ENCODE peak calls at places on chromosomes 1 and 21, in nine cellular contexts. W is HCT116, N is neural progenitor cell, P is hepatocyte, T is GM23248, Z is GM23338, I is PC-3, G is MM.1S, F is SK-N-SH. Q is an unnamed sample. For H3K4me1, the result is how much of the 10 kb centered on the place peaks cover.

GRCh38 chr1:205442051-205442721 is 13.7 kb downstream of the BLACAT1 start:
- DNase-seq in N (peak), T (no peak), G (no peak), F (no peak), P (no peak), Z (no peak), W (no peak), I (no peak), Q (no peak)

GRCh38 chr1:232876506-232877360 is 71.5 kb downstream of the MAP10 start:
- DNase-seq in N (no peak), F (no peak), Z (no peak), P (no peak), T (no peak), G (peak), I (no peak), W (no peak), Q (no peak)

GRCh38 chr1:7610936-7611335 is 160.2 kb upstream of the VAMP3 start:
- DNase-seq in Z (no peak), G (no peak), T (no peak), F (no peak), N (no peak), I (no peak), W (no peak), P (no peak), Q (no peak)

GRCh38 chr1:39671433-39671792 is 494 bp downstream of the NT5C1A start:
- DNase-seq in G (no peak), W (no peak), N (peak), F (peak), T (peak), P (peak), Z (peak), I (no peak), Q (no peak)

GRCh38 chr1:41296476-41296875 is 54.4 kb upstream of the SCMH1 start:
- DNase-seq in W (no peak), Z (no peak), P (no peak), F (no peak), I (no peak), G (no peak), N (no peak), T (no peak), Q (no peak)

GRCh38 chr21:43645414-43645891 is 13.8 kb downstream of the HSF2BP start:
- DNase-seq in Z (peak), I (peak), G (peak), P (peak), F (no peak), N (peak), T (peak), W (no peak), Q (peak)

GRCh38 chr1:117976381-117976780 is 46.8 kb downstream of the WDR3 start:
- DNase-seq in G (no peak), W (no peak), T (no peak), Z (no peak), I (no peak), N (no peak), F (no peak), P (no peak), Q (no peak)

GRCh38 chr1:106615473-106615872 is 441.0 kb upstream of the PRMT6 start:
- DNase-seq in T (no peak), I (no peak), N (no peak), W (no peak), P (no peak), Z (no peak), F (no peak), G (no peak), Q (no peak)

GRCh38 chr1:210792703-210793102 is 341.2 kb downstream of the KCNH1 start:
- DNase-seq in P (peak), N (no peak), G (no peak), Z (no peak), T (peak), I (peak), W (no peak), F (no peak), Q (no peak)

GRCh38 chr1:155968670-155969069 is 9.7 kb downstream of the ARHGEF2 start:
- DNase-seq in N (no peak), Z (no peak), G (no peak), W (no peak), P (no peak), T (no peak), F (peak), I (no peak), Q (no peak)

GRCh38 chr1:99496067-99496466 is 149.8 kb upstream of the PALMD start:
- DNase-seq in P (no peak), N (no peak), W (no peak), G (no peak), F (no peak), Z (no peak), T (peak), I (peak), Q (no peak)

GRCh38 chr1:151006331-151007052 is at the start of gene MINDY1:
- DNase-seq in Z (peak), W (peak), N (peak), G (peak), F (peak), I (peak), P (peak), T (peak), Q (peak)

GRCh38 chr1:233386336-233386735 is 58.8 kb downstream of the MAP3K21 start:
- DNase-seq in P (no peak), Z (no peak), F (no peak), W (no peak), I (peak), T (peak), N (no peak), G (no peak), Q (no peak)

GRCh38 chr1:91546876-91547275 is 46.2 kb downstream of the CDC7 start:
- DNase-seq in T (no peak), Z (peak), G (no peak), W (no peak), F (peak), N (no peak), P (no peak), I (peak), Q (no peak)

GRCh38 chr1:226628624-226629155 is 80.1 kb downstream of the STUM start:
- DNase-seq in P (no peak), I (no peak), F (no peak), N (no peak), Z (no peak), G (no peak), T (no peak), W (no peak), Q (no peak)

GRCh38 chr1:224080082-224080774 is 33.7 kb upstream of the FBXO28 start:
- DNase-seq in F (no peak), I (peak), N (no peak), T (peak), Z (no peak), W (peak), G (no peak), P (no peak), Q (no peak)

GRCh38 chr1:155776414-155776813 is 80.6 kb downstream of the GON4L start:
- DNase-seq in F (no peak), I (peak), N (no peak), Z (no peak), G (no peak), T (no peak), P (no peak), W (no peak), Q (no peak)

GRCh38 chr1:158496379-158496778 is 24.4 kb downstream of the OR10R2 start:
- DNase-seq in P (peak), F (no peak), I (peak), T (peak), N (peak), Z (peak), G (peak), W (no peak), Q (peak)

GRCh38 chr1:25619101-25619890 is 2.7 kb downstream of the MAN1C1 start:
- DNase-seq in Z (peak), P (peak), N (peak), I (peak), G (peak), T (peak), W (no peak), F (peak), Q (peak)
- H3K4me3 ChIP-seq in Z (peak), P (no peak), N (peak), I (no peak), G (peak), T (no peak), W (no peak), F (no peak), Q (no peak)

GRCh38 chr1:27601771-27602509 is 2.0 kb downstream of the AHDC1 start:
- DNase-seq in Z (no peak), P (peak), I (peak), T (peak), G (no peak), N (peak), W (no peak), F (peak), Q (no peak)
- H3K4me1 ChIP-seq in Z (half or more), P (half or more), I (under half), T (under half), G (under half), N (half or more), W (under half), F (half or more), Q (half or more)

GRCh38 chr1:198607714-198608113 is 31.1 kb upstream of the PTPRC start:
- DNase-seq in I (peak), G (no peak), T (peak), W (no peak), Z (no peak), F (no peak), N (no peak), P (no peak), Q (no peak)

GRCh38 chr1:198601936-198602889 is 36.6 kb upstream of the PTPRC start:
- DNase-seq in T (peak), N (no peak), W (no peak), F (no peak), P (no peak), G (no peak), Z (no peak), I (no peak), Q (no peak)

GRCh38 chr1:198604973-198605372 is 33.9 kb upstream of the PTPRC start:
- DNase-seq in P (no peak), F (no peak), N (no peak), G (no peak), I (no peak), Z (no peak), W (no peak), T (no peak), Q (no peak)

GRCh38 chr1:198605880-198606458 is 32.9 kb upstream of the PTPRC start:
- DNase-seq in P (no peak), N (peak), F (no peak), Z (peak), W (no peak), G (no peak), T (peak), I (peak), Q (no peak)

GRCh38 chr1:198605426-198605825 is 33.4 kb upstream of the PTPRC start:
- DNase-seq in P (no peak), I (no peak), N (peak), F (peak), G (no peak), Z (peak), W (no peak), T (no peak), Q (peak)
- TF ChIP-seq EZH2phosphoT487 in P (no peak), I (no peak), N (no peak), F (no peak), G (no peak), Z (no peak), W (no peak), T (no peak), Q (no peak)

GRCh38 chr1:24186711-24186992 is 437 bp downstream of the IFNLR1 start:
- DNase-seq in P (no peak), W (no peak), N (no peak), F (no peak), I (no peak), G (no peak), T (no peak), Z (no peak), Q (no peak)

GRCh38 chr1:24185056-24185455 is 2.0 kb downstream of the IFNLR1 start:
- DNase-seq in W (no peak), Z (no peak), P (no peak), I (no peak), F (no peak), N (no peak), G (no peak), T (no peak), Q (no peak)

GRCh38 chr1:24186993-24187790 is at the start of gene IFNLR1:
- DNase-seq in T (peak), F (peak), Z (peak), I (peak), W (peak), N (peak), G (peak), P (peak), Q (peak)

GRCh38 chr1:24189528-24189927 is 2.4 kb upstream of the IFNLR1 start:
- DNase-seq in N (no peak), G (peak), P (no peak), W (no peak), T (no peak), Z (no peak), I (no peak), F (no peak), Q (peak)

DNA sequence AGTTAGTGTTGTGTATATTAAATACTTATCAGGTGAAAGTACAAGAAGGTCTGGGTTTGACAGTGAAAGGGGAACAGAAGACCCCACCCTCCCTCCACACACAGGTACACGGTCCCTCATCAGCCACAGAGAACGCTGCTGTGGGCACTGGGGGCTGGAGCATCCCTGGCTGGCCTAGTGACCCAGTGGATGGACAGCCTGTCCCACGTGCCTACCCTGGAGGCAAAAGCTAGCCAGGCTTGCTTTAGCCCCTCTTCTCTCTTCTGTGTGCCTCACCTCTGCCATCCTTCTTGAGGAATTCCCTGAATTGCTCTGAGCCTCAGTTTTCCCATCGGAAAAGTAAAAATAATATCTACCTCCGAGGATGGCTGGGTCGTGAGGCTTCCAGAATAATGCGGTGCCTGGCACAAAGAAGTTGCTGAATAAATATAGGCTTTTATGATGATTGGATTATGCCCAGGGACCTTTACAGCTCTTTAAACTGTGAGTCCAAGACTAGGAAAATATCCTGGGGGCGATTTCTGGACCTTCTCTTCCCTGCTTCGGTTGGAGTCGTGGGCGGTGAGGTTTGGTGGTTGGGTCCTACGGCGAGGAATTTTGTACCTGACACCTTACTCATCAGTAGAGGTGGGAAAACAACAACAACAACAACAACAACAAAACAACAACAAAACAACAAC is 918 bp downstream of the IFNLR1 start:
- DNase-seq in T (no peak), F (no peak), N (no peak), P (peak), Z (no peak), W (no peak), I (peak), G (no peak), Q (no peak)
- H3K4me3 ChIP-seq in T (no peak), F (no peak), N (peak), P (peak), Z (peak), W (peak), I (peak), G (peak), Q (peak)

DNA sequence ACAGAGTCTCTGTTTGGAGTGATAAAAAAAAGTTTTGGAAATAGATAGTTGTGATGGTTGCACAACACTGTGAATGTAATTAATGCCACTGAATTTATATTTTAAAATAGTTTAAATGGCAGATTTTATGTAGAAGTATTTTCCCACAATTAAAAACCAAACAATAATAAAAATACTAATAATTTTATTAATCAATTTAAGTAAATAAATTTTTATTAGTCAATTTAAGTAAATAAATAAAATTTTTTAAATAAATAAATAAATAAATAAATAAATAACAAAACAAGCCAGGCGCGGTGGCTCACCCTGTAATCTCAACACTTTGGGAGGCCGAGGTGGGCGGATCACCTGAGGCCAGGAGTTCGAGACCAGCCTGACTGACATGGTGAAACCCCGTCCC is 4.9 kb upstream of the KDF1 start:
- DNase-seq in N (no peak), Z (no peak), F (no peak), I (no peak), G (no peak), W (no peak), T (no peak), P (no peak), Q (no peak)
- H3K4me1 ChIP-seq in N (under half), Z (under half), F (under half), I (under half), G (under half), W (under half), T (under half), P (under half), Q (under half)

GRCh38 chr1:18203645-18204044 is 96.0 kb downstream of the IGSF21 start:
- DNase-seq in G (peak), Z (no peak), W (no peak), N (no peak), T (no peak), F (no peak), P (no peak), I (no peak), Q (peak)
- TF ChIP-seq EZH2phosphoT487 in G (no peak), Z (no peak), W (no peak), N (no peak), T (no peak), F (no peak), P (no peak), I (no peak), Q (no peak)

GRCh38 chr1:94540440-94541174 is 952 bp downstream of the F3 start:
- DNase-seq in T (peak), N (no peak), Z (peak), I (no peak), G (no peak), P (no peak), W (no peak), F (no peak), Q (no peak)
- H3K4me3 ChIP-seq in T (peak), N (peak), Z (peak), I (peak), G (peak), P (peak), W (peak), F (peak), Q (no peak)

GRCh38 chr1:25799758-25800537 is at the start of gene SELENON:
- DNase-seq in N (peak), W (no peak), G (no peak), I (peak), F (peak), P (peak), T (peak), Z (peak), Q (peak)

GRCh38 chr1:25798666-25799345 is 1.2 kb upstream of the SELENON start:
- DNase-seq in W (no peak), P (no peak), I (no peak), N (no peak), F (no peak), G (no peak), T (no peak), Z (no peak), Q (no peak)

GRCh38 chr1:25802915-25803314 is 2.9 kb downstream of the SELENON start:
- DNase-seq in W (no peak), G (peak), F (peak), T (no peak), P (no peak), I (no peak), N (no peak), Z (no peak), Q (peak)

GRCh38 chr1:25799346-25799720 is 660 bp upstream of the SELENON start:
- DNase-seq in Z (no peak), P (no peak), F (peak), T (no peak), I (no peak), G (no peak), W (no peak), N (no peak), Q (no peak)

DNA sequence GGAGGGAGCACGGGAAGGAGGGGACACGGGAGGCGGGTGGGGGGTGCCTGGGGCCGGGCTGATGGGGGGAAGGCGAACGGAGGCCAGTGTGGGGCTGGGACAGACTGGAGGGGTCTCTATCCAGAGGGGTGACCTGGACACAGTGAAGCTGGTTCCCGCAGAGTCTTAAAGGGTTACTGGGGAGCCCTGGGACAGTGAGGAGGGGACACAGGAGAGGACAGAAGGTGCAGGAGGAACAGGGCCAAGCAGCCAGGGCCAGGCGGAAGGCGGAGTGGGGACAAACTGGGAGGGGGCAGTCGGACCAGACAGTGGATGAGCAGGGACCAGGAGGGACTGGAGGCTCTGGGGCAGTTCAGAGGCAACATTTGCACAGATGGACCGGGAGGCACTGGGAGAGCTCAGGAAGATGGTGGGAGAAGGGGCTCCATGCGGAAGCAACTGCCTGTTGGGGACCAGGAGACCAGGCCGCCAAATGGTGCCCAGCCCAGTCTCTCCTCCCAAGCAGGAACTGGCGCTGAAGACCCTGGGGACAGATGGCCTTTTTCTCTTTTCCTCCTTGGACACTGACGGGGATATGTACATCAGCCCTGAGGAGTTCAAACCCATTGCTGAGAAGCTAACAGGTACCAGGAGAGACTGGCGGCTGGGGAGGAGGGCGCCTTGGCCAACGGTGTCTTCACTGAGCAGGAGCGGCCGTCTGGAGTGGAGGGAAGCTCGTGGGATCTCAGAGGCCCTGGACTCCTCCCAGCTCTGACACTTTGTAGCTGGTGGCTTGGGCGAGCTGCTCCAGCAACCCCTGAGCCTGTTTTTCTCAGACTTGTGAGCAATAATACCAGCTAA is 765 bp downstream of the SELENON start:
- DNase-seq in T (peak), Z (no peak), G (no peak), I (no peak), W (no peak), F (no peak), P (no peak), N (no peak), Q (no peak)
- H3K4me1 ChIP-seq in T (under half), Z (under half), G (under half), I (under half), W (under half), F (under half), P (under half), N (under half), Q (under half)

DNA sequence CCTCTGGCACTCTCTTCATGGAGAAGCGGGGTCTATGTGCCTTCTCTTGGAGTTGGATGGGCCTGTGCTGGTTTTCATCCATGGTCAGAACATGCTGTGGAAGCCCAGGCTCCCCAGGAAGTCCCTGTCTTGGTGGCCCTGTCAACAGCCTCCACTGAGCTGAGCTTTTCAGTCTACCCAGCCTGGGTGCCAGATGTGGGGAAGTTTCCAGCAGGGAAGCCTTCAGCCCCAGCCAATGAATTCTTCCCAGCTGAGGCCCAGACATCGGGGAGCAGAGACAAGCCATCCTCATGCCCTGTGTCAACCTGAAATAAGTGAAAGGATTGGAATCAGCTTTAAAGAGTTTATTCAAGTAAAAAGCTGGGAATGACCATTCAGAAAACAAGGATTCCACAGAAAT is 75.1 kb upstream of the PGBD5 start:
- DNase-seq in P (no peak), I (no peak), F (no peak), Z (no peak), N (no peak), W (no peak), T (no peak), G (no peak), Q (no peak)
- TF ChIP-seq EZH2phosphoT487 in P (no peak), I (no peak), F (no peak), Z (no peak), N (no peak), W (no peak), T (no peak), G (no peak), Q (no peak)